ENCODE peak calls at places on chromosomes 16 and 17, in four cellular contexts. S is PC-9, K is mammary epithelial cell, F is GM23248. Z is an unnamed sample.
A peak's percentile ranks its signal among the peaks of the same experiment; 100 is the strongest.

GRCh38 chr16:89712476-89712805 is 8.3 kb downstream of the VPS9D1 start:
- DNase-seq in S (no peak), K (no peak), F (peak; percentile 25), Z (peak; percentile 17)

GRCh38 chr17:27424941-27425340 is 31.3 kb upstream of the KSR1 start:
- DNase-seq in S (no peak), K (no peak), F (no peak), Z (no peak)

GRCh38 chr17:4116516-4116915 is 26.3 kb downstream of the ZZEF1 start:
- DNase-seq in S (no peak), K (no peak), F (no peak), Z (no peak)

GRCh38 chr17:65131244-65131643 is 5.9 kb upstream of the RGS9 start:
- DNase-seq in S (no peak), K (no peak), F (no peak), Z (no peak)

GRCh38 chr17:45574376-45574775 is 83.9 kb upstream of the PLEKHM1 start:
- DNase-seq in S (no peak), K (no peak), F (peak; percentile 41), Z (peak; percentile 64)

GRCh38 chr17:41625602-41626001 is 1.2 kb upstream of the KRT17 start:
- DNase-seq in S (peak; percentile 90), K (peak; percentile 93), F (no peak), Z (no peak)

GRCh38 chr16:49486350-49486749 is 112.7 kb downstream of the C16orf78 start:
- DNase-seq in S (no peak), K (no peak), F (no peak), Z (no peak)

GRCh38 chr16:50479771-50480170 is 68.4 kb upstream of the NKD1 start:
- DNase-seq in S (no peak), K (no peak), F (no peak), Z (no peak)

GRCh38 chr17:57357830-57358426 is 101.6 kb downstream of the MSI2 start:
- DNase-seq in S (peak; percentile 23), K (peak; percentile 84), F (no peak), Z (no peak)

GRCh38 chr16:89599451-89599858 is 14.0 kb upstream of the DPEP1 start:
- DNase-seq in S (peak; percentile 80), K (peak; percentile 41), F (peak; percentile 49), Z (no peak)

GRCh38 chr17:40118093-40118492 is 3.7 kb upstream of the MSL1 start:
- DNase-seq in S (no peak), K (no peak), F (no peak), Z (no peak)

GRCh38 chr17:66531826-66532439 is 229.5 kb downstream of the PRKCA start:
- DNase-seq in S (no peak), K (no peak), F (no peak), Z (no peak)

GRCh38 chr17:18321309-18321708 is 6.2 kb downstream of the SMCR8 start:
- DNase-seq in S (no peak), K (no peak), F (peak; percentile 37), Z (peak; percentile 8)

GRCh38 chr16:3835089-3835602 is 45.4 kb downstream of the CREBBP start:
- DNase-seq in S (no peak), K (no peak), F (no peak), Z (no peak)

GRCh38 chr17:29212681-29213121 is 32.5 kb upstream of the MYO18A start:
- DNase-seq in S (no peak), K (peak; percentile 81), F (peak; percentile 83), Z (no peak)

GRCh38 chr16:23302045-23302956 is at the start of gene SCNN1B:
- DNase-seq in S (peak; percentile 42), K (no peak), F (peak; percentile 2), Z (no peak)

GRCh38 chr17:76996741-76997694 is 128.8 kb downstream of the MGAT5B start:
- DNase-seq in S (no peak), K (no peak), F (no peak), Z (no peak)

GRCh38 chr17:49783051-49783715 is 5.3 kb upstream of the KAT7 start:
- DNase-seq in S (no peak), K (no peak), F (no peak), Z (no peak)

GRCh38 chr17:83199500-83200201 is 120.2 kb downstream of the METRNL start:
- DNase-seq in S (peak; percentile 38), K (no peak), F (peak; percentile 91), Z (no peak)

GRCh38 chr16:3646348-3646920 is 8.1 kb upstream of the DNASE1 start:
- DNase-seq in S (peak; percentile 92), K (no peak), F (no peak), Z (no peak)

GRCh38 chr17:55454906-55455474 is 33.4 kb upstream of the MMD start:
- DNase-seq in S (no peak), K (no peak), F (peak; percentile 84), Z (peak; percentile 93)

GRCh38 chr16:89924298-89924924 is 1.3 kb downstream of the TUBB3 start:
- DNase-seq in S (no peak), K (peak; percentile 19), F (peak; percentile 78), Z (peak; percentile 36)

GRCh38 chr16:64440421-64440831 is 681.4 kb downstream of the CDH11 start:
- DNase-seq in S (no peak), K (peak; percentile 47), F (peak; percentile 97), Z (peak; percentile 98)

GRCh38 chr17:58710948-58711552 is 18.6 kb downstream of the RAD51C start:
- DNase-seq in S (no peak), K (peak; percentile 19), F (peak; percentile 77), Z (peak; percentile 41)

GRCh38 chr16:78607465-78607864 is 508.0 kb downstream of the WWOX start:
- DNase-seq in S (peak; percentile 5), K (no peak), F (peak; percentile 15), Z (peak; percentile 20)

GRCh38 chr16:58025351-58026138 is at the start of gene MMP15:
- DNase-seq in S (peak; percentile 94), K (peak; percentile 76), F (peak; percentile 73), Z (peak; percentile 59)

GRCh38 chr16:83676056-83676455 is 131.7 kb upstream of the HSBP1 start:
- DNase-seq in S (no peak), K (no peak), F (no peak), Z (no peak)

GRCh38 chr17:31696184-31696602 is 162.9 kb downstream of the COPRS start:
- DNase-seq in S (no peak), K (no peak), F (peak; percentile 97), Z (peak; percentile 95)

GRCh38 chr17:31696703-31697325 is 162.2 kb downstream of the COPRS start:
- DNase-seq in S (no peak), K (no peak), F (no peak), Z (no peak)

GRCh38 chr17:31693433-31694210 is 165.4 kb downstream of the COPRS start:
- DNase-seq in S (no peak), K (no peak), F (no peak), Z (no peak)

GRCh38 chr17:31697838-31698237 is 161.2 kb downstream of the COPRS start:
- DNase-seq in S (no peak), K (no peak), F (no peak), Z (no peak)

DNA sequence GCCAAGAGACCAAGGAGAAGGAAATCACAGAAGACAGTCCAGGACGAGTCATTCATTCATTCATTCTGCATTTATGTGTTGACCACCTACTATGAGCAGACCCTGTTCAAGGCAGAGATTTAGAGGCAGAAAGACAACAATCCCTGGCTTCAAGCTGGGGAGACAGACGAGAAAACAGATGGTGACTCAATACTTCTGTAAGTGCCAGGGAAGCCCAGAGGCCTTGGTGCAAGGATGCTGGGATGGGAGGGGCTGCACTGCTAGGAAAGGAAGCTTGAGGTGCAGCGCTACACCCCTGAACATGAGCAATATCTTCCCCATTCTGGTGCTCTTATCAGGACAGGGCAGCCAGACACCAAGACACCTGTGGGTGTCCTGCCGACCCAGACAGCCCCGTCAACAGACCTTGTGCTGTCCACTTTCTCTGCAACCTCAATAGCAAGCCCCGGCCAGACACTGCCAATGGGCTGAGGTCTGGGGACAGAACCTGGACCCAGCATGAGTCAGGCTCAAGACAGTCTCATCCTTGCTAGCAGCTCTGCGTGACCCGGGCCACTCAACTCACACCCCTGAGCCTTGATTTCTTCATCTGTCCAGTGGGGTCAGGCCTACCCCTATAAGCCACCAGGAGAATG is 163.5 kb downstream of the COPRS start:
- DNase-seq in S (no peak), K (no peak), F (peak; percentile 78), Z (peak; percentile 48)
- H3K4me3 ChIP-seq in S (no peak overlapping the region), K (no peak overlapping the region), F (no peak overlapping the region), Z (no peak overlapping the region)

DNA sequence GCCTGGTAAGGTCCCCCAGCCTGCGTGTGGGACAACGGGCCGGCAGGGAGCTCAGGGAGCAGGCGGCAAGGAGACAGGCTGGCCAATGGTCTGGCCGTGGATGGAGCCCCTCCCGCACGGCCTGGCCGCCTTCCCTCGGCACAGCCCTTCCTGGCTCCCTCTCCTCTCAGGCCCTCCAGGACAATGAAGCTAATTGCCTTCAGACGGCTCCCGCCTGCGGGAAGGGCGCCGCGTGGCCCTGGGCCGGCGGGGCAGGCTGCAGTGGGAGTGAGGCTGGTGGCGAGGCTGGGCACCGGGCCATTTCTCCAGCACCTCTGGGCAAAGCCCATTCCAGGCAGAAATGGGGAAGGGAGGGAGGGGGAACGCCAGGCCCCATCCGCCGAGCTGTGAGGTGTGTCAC is 50.9 kb downstream of the ENGASE start:
- DNase-seq in S (no peak), K (no peak), F (no peak), Z (no peak)
- TF ChIP-seq EZH2 in S (no peak), K (peak; percentile 1), F (no peak), Z (no peak)

DNA sequence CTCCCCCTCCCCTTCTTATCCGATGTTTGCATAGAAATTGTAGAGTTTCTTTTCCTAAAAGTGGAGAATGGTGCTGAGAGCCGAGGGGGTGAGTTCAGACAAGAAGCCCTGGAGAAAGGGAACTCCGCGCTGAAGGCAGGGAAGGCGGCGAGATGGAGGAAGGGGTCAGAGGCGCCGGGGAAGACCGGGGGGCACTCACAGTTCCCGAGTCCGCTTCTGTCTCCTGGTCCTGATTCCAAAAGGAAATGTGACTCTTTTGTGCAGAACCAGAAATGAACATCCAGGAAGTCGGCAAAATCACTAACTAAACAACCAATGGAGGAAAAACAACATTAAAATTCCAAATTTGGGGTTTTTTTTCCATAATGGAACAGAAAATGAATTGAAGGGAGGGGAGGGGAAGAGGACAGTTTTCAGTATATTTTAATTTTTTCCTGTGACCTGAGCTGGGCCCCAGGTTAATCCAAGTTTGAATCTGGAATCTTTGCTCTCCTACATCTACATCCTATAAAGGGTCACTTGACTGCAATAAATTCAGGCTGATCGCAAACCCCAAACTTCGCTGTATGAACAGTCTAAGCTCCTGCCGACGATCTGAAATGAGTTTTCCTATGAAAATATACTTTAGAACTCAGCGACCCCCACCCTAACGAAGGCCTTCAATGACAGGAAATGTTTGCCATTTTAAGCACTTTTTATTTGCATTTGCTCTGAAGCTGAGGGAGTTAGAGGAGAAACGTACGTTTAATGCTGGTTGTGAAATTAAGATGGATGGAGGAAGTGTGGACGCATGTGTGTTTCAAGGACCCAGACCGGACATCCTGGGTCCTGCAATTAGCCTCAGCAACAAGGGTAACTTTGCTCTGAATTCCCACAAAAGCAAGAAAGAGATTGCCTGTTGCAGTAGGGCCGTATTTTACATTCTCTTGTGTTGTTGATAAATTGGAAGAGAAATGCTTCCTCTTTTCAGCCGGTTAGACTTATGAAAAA is 252.2 kb downstream of the C16orf95 start:
- DNase-seq in S (no peak), K (no peak), F (no peak), Z (no peak)
- H3K27ac ChIP-seq in S (no peak overlapping the region), K (no peak overlapping the region), F (no peak overlapping the region), Z (no peak overlapping the region)

DNA sequence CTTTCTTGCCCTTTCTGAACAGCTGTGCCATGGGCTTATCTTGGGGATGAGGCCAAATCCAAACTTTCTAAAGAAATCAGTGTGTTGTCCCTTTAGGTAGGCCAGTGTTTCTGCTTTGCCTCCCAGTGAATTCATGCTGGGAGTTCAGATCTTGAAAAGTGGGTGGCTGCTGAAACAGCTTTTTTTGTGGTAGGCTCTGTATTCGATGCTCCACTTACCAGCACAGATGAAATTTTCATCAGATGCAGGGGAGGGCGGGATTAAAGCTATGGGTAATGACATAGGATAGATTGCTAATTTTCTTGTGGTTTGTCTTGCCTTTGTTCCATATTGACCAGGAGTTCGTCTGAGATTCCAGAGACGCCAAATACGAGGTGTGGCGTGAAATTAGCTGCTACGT is 2.8 kb downstream of the SOCS7 start:
- DNase-seq in S (no peak), K (no peak), F (no peak), Z (no peak)
- H3K4me3 ChIP-seq in S (peak overlapping the region; percentile 84), K (no peak overlapping the region), F (peak overlapping the region; percentile 89), Z (no peak overlapping the region)

GRCh38 chr17:48642059-48642842 is 16.1 kb upstream of the HOXB9 start:
- DNase-seq in S (no peak), K (no peak), F (no peak), Z (no peak)
- TF ChIP-seq EZH2 in S (no peak), K (peak; percentile 78), F (no peak), Z (peak; percentile 96)